ENCODE peak calls at places on chromosome 20, in five cellular contexts. L is NCI-H2171 treated with DMSO at 0.1 percent for 48 hours, M is kidney tubule cell, Q is mesothelial cell of epicardium, Z is fibroblast of villous mesenchyme. Y is an unnamed sample.

GRCh38 chr20:50029697-50030428 is 47.1 kb downstream of the SNAI1 start:
- DNase-seq in M (peak), Q (no peak), Z (peak), L (no peak), Y (peak)

GRCh38 chr20:48845000-48845399 is 17.2 kb upstream of the PREX1 start:
- DNase-seq in M (no peak), L (no peak), Z (peak), Q (no peak), Y (no peak)

GRCh38 chr20:4613718-4614620 is 107.7 kb upstream of the PRND start:
- DNase-seq in Q (no peak), L (peak), Z (peak), M (peak), Y (peak)

GRCh38 chr20:58075565-58075964 is 152.9 kb downstream of the ANKRD60 start:
- DNase-seq in L (no peak), Q (no peak), Z (no peak), M (no peak), Y (no peak)

GRCh38 chr20:25050501-25051350 is 7.2 kb downstream of the ACSS1 start:
- DNase-seq in Q (no peak), Z (no peak), M (no peak), L (no peak), Y (no peak)

GRCh38 chr20:45341939-45342862 is 6.0 kb downstream of the SDC4 start:
- DNase-seq in Z (peak), M (peak), L (no peak), Q (peak), Y (no peak)

GRCh38 chr20:23415958-23416583 is 5.2 kb downstream of the NAPB start:
- DNase-seq in L (no peak), Q (no peak), Z (no peak), M (peak), Y (no peak)

GRCh38 chr20:63013207-63013606 is 6.4 kb upstream of the BHLHE23 start:
- DNase-seq in Z (no peak), M (no peak), L (no peak), Q (no peak), Y (no peak)

GRCh38 chr20:21665687-21666446 is 39.6 kb upstream of the PAX1 start:
- DNase-seq in Z (no peak), M (peak), Q (no peak), L (no peak), Y (no peak)

GRCh38 chr20:58173930-58174707 is 54.3 kb downstream of the ANKRD60 start:
- DNase-seq in L (no peak), Z (no peak), Q (no peak), M (no peak), Y (no peak)

GRCh38 chr20:40265872-40266533 is 423.0 kb downstream of the MAFB start:
- DNase-seq in Q (no peak), L (no peak), Z (no peak), M (peak), Y (no peak)

Y was measured in pulmonary artery endothelial cell.